ENCODE peak calls at places on chromosomes 5 and 9, in nine cellular contexts. I is A549, B is fibroblast of the aortic adventitia, X is AG04450, Z is PC-9, W is AG10803, G is esophagus squamous epithelium, N is pancreas, P is choroid plexus epithelial cell. A is an unnamed sample.

GRCh38 chr9:30967484-30967883 is 1417.0 kb upstream of the ACO1 start:
- DNase-seq in X (no peak), Z (no peak), W (no peak), B (no peak), I (peak; percentile 14), N (no peak), P (peak; percentile 57), G (no peak), A (no peak)

GRCh38 chr5:65072836-65073620 is 304.3 kb downstream of the CWC27 start:
- DNase-seq in I (no peak), G (no peak), X (no peak), P (no peak), B (no peak), Z (no peak), N (no peak), W (peak; percentile 48), A (no peak)

GRCh38 chr9:119370816-119371215 is 1.6 kb upstream of the BRINP1 start:
- DNase-seq in P (peak; percentile 41), X (no peak), W (peak; percentile 25), Z (no peak), B (peak; percentile 35), G (no peak), I (peak; percentile 13), N (peak; percentile 33), A (no peak)

GRCh38 chr9:106860731-106861584 is 2.0 kb upstream of the ZNF462 start:
- DNase-seq in I (peak; percentile 14), P (peak; percentile 46), N (no peak), W (peak; percentile 29), G (no peak), B (peak; percentile 43), Z (no peak), X (no peak), A (no peak)

GRCh38 chr5:57466544-57466943 is 16.1 kb downstream of the ACTBL2 start:
- DNase-seq in N (no peak), Z (no peak), W (no peak), X (no peak), P (no peak), G (no peak), I (no peak), B (no peak), A (no peak)

GRCh38 chr5:15374886-15375285 is 125.1 kb upstream of the FBXL7 start:
- DNase-seq in Z (no peak), W (no peak), X (no peak), G (no peak), I (no peak), N (no peak), B (no peak), P (no peak), A (no peak)

GRCh38 chr5:148147415-148147814 is 20.9 kb upstream of the SPINK14 start:
- DNase-seq in G (no peak), X (no peak), N (no peak), P (no peak), I (no peak), W (no peak), Z (peak; percentile 55), B (no peak), A (no peak)

GRCh38 chr9:133978226-133979123 is 13.6 kb downstream of the VAV2 start:
- DNase-seq in P (no peak), W (no peak), B (no peak), N (peak; percentile 73), X (no peak), G (no peak), Z (no peak), I (no peak), A (no peak)

GRCh38 chr5:116848974-116849586 is 274.5 kb upstream of the SEMA6A start:
- DNase-seq in X (no peak), B (no peak), I (no peak), N (no peak), P (peak; percentile 17), Z (no peak), W (no peak), G (no peak), A (no peak)

GRCh38 chr9:136370687-136371530 is 2.6 kb downstream of the CARD9 start:
- DNase-seq in B (no peak), W (no peak), X (no peak), P (peak; percentile 49), N (peak; percentile 39), Z (no peak), I (no peak), G (no peak), A (no peak)

DNA sequence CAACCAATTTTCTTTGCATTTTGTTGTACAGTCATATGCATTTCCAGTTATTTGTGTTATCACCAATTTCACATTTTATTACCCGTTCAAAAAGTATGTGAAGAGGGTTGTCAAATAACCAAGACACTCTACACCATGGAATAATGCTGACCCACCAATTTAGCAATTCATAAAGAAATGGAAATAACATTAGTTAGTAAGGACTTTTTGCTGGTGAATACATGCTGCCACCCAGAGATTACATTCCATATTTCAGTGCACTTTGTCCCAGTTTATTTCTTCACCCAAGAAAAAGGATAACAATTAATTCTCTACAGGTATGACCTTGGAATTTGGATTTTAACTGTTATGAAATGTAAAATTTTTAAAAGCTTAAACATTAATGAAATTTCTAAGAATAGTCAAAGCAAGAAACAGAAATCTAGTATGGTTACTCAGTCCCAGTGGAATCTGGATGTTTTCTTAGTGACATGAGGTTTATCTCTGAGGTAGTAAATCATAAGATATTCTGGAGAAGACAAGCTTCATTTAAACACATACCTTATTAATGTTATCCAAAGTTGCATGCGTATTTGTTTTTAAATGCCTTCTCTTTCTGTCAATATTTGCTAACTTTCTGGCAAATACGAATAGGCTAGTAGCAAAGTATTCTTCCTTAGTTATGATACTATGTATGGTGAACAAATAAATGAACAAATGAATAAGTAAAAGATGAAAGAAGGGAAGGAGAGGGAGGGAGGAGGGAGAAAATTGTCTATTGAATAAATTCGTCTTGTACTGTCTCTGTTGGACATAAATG is 100.6 kb downstream of the CETN3 start:
- DNase-seq in N (no peak), B (no peak), I (peak; percentile 8), Z (no peak), P (no peak), G (no peak), W (no peak), X (no peak), A (no peak)
- TF ChIP-seq CTCF in N (no peak), B (no peak), I (no peak), Z (no peak), P (no peak), G (no peak), W (no peak), X (no peak), A (no peak)

GRCh38 chr9:4170231-4170630 is 129.6 kb downstream of the GLIS3 start:
- DNase-seq in B (no peak), Z (no peak), I (no peak), X (no peak), N (no peak), W (no peak), G (no peak), P (no peak), A (no peak)

GRCh38 chr9:4164356-4164755 is 135.5 kb downstream of the GLIS3 start:
- DNase-seq in B (no peak), N (no peak), Z (no peak), W (no peak), I (no peak), P (no peak), X (no peak), G (no peak), A (no peak)

GRCh38 chr9:4167728-4168127 is 132.1 kb downstream of the GLIS3 start:
- DNase-seq in Z (no peak), I (no peak), N (no peak), P (no peak), X (no peak), W (no peak), G (no peak), B (no peak), A (no peak)

GRCh38 chr9:4171519-4171918 is 128.3 kb downstream of the GLIS3 start:
- DNase-seq in X (no peak), Z (no peak), N (no peak), P (no peak), I (no peak), G (no peak), B (no peak), W (no peak), A (no peak)

DNA sequence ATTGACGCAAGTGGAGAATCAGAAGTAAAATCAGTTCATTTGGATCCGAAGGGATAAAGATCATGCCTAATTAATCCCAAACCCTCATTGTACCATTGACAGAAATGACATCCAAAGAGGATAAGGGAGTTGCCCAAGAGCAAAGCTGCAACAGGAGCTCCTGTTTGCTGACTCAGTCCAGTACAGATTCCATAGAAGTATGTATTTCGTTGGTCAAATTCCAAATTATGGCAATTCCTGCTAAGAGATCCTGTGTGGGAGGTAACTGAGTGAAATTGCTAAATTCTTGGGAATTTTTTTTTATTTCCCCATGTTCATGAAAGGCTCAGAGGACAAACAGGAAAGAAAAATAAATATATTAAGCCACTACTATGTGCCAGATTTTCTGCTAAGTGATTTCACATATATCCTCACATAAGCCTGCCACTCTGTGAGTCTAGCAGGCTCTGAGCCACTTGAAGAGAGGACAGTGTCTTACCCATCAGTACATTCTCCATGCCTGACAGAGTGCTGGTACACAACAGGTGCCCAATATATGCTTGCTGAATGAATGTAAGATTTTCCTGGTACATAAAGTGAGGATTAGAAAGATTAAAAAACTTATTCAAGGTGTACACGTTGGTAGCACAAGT is 132.7 kb downstream of the GLIS3 start:
- DNase-seq in N (no peak), Z (no peak), I (peak; percentile 51), P (peak; percentile 80), X (peak; percentile 44), B (peak; percentile 68), G (no peak), W (peak; percentile 86), A (no peak)
- H3K4me3 ChIP-seq in N (no peak overlapping the region), Z (no peak overlapping the region), I (no peak overlapping the region), P (no peak overlapping the region), X (no peak overlapping the region), B (no peak overlapping the region), G (no peak overlapping the region), W (no peak overlapping the region), A (no peak overlapping the region)

GRCh38 chr9:126615791-126616447 is 2.2 kb downstream of the LMX1B start:
- DNase-seq in P (no peak), N (no peak), G (no peak), B (no peak), X (no peak), Z (no peak), I (no peak), W (no peak), A (no peak)
- TF ChIP-seq CTCF in P (no peak), N (no peak), G (no peak), B (no peak), X (no peak), Z (no peak), I (no peak), W (no peak), A (no peak)

GRCh38 chr5:1104327-1105006 is 7.4 kb downstream of the SLC12A7 start:
- DNase-seq in X (no peak), P (no peak), G (no peak), N (no peak), I (no peak), W (no peak), B (no peak), Z (no peak), A (no peak)

GRCh38 chr5:1100652-1101574 is 10.9 kb downstream of the SLC12A7 start:
- DNase-seq in I (no peak), W (no peak), G (no peak), X (no peak), B (no peak), N (no peak), Z (no peak), P (no peak), A (no peak)

GRCh38 chr5:1101991-1102713 is 9.7 kb downstream of the SLC12A7 start:
- DNase-seq in G (no peak), Z (no peak), I (no peak), X (no peak), N (no peak), B (no peak), P (no peak), W (no peak), A (no peak)

GRCh38 chr5:1103505-1104326 is 8.1 kb downstream of the SLC12A7 start:
- DNase-seq in N (peak; percentile 77), B (peak; percentile 35), W (no peak), G (no peak), Z (no peak), X (no peak), I (no peak), P (no peak), A (no peak)

GRCh38 chr5:1103093-1103492 is 8.8 kb downstream of the SLC12A7 start:
- DNase-seq in G (no peak), X (no peak), Z (no peak), W (no peak), B (no peak), I (no peak), P (no peak), N (no peak), A (no peak)
- H3K4me3 ChIP-seq in G (no peak overlapping the region), X (no peak overlapping the region), Z (no peak overlapping the region), W (no peak overlapping the region), B (no peak overlapping the region), I (no peak overlapping the region), P (no peak overlapping the region), N (no peak overlapping the region), A (no peak overlapping the region)

A was measured in GM12864.